ENCODE peak calls at places on chromosomes 2 and 18, in ten cellular contexts. F is effector memory CD4-positive, alpha-beta T cell; M is T follicular helper cell; W is cardiac fibroblast; X is neural crest cell; K is NCI-H82; Q is stimulated activated CD8-positive, alpha-beta memory T cell treated with anti-CD3 and anti-CD28 coated beads, Interleukin-4, amount 100 ng/mL, for 48 hours; U is B cell; Z is progenitor cell of endocrine pancreas; L is DMS153. P is an unnamed sample.

GRCh38 chr18:36309436-36310391 is 12.2 kb downstream of the FHOD3 start:
- DNase-seq in F (no peak), K (peak), M (no peak), U (no peak), Z (no peak), L (no peak), W (peak), Q (no peak), X (no peak), P (no peak)

GRCh38 chr2:10166489-10167295 is 44.2 kb downstream of the RRM2 start:
- DNase-seq in K (no peak), L (no peak), Z (no peak), F (no peak), X (no peak), U (no peak), W (no peak), M (no peak), Q (no peak), P (no peak)

GRCh38 chr2:131408778-131409177 is 44.8 kb upstream of the RAB6D start:
- DNase-seq in U (no peak), L (no peak), W (no peak), F (no peak), Z (no peak), X (no peak), Q (no peak), K (no peak), M (no peak), P (no peak)

GRCh38 chr2:54899576-54900200 is 150.6 kb downstream of the RTN4 start:
- DNase-seq in U (no peak), M (no peak), X (no peak), K (peak), Z (no peak), Q (no peak), W (peak), L (no peak), F (no peak), P (peak)

GRCh38 chr18:48032876-48033769 is 102.7 kb upstream of the SMAD2 start:
- DNase-seq in Z (no peak), X (no peak), U (no peak), F (no peak), W (peak), L (no peak), Q (no peak), M (no peak), K (no peak), P (no peak)

GRCh38 chr2:240296104-240296406 is 139.4 kb upstream of the GPC1 start:
- DNase-seq in Q (no peak), L (no peak), K (peak), U (no peak), F (no peak), Z (no peak), W (no peak), M (no peak), X (no peak), P (no peak)

GRCh38 chr2:23692263-23692662 is 234.7 kb downstream of the ATAD2B start:
- DNase-seq in Z (no peak), W (no peak), U (no peak), M (no peak), F (no peak), Q (no peak), K (no peak), X (no peak), L (no peak), P (no peak)

GRCh38 chr18:10291568-10291981 is 162.9 kb upstream of the APCDD1 start:
- DNase-seq in Z (no peak), F (no peak), L (no peak), U (no peak), X (no peak), K (no peak), W (no peak), M (no peak), Q (no peak), P (no peak)

GRCh38 chr2:71453404-71454220 is at the start of gene DYSF:
- DNase-seq in K (no peak), L (peak), F (no peak), X (no peak), M (no peak), Q (no peak), Z (no peak), W (peak), U (no peak), P (no peak)

GRCh38 chr18:32018331-32019250 is at the start of gene RNF125:
- DNase-seq in U (peak), Q (peak), Z (peak), L (peak), K (peak), F (peak), X (peak), W (peak), M (peak), P (peak)

GRCh38 chr2:12717191-12717987 is 653 bp downstream of the TRIB2 start:
- DNase-seq in M (peak), W (peak), X (peak), U (peak), Q (peak), L (no peak), K (peak), F (peak), Z (peak), P (peak)

GRCh38 chr2:233047667-233048066 is 12.5 kb upstream of the INPP5D start:
- DNase-seq in L (no peak), M (no peak), X (no peak), Z (no peak), K (no peak), Q (no peak), F (no peak), W (no peak), U (no peak), P (no peak)

GRCh38 chr2:46364797-46365457 is 67.7 kb downstream of the EPAS1 start:
- DNase-seq in F (no peak), M (no peak), Z (no peak), W (peak), Q (peak), U (peak), L (peak), X (peak), K (peak), P (no peak)

GRCh38 chr2:100936070-100936741 is 65.9 kb upstream of the RPL31 start:
- DNase-seq in Q (no peak), M (no peak), X (no peak), F (no peak), W (no peak), Z (no peak), L (no peak), U (no peak), K (no peak), P (no peak)

GRCh38 chr2:53787255-53787910 is 539 bp downstream of the ERLEC1 start:
- DNase-seq in U (no peak), M (no peak), L (no peak), X (no peak), F (no peak), Z (no peak), Q (no peak), W (peak), K (peak), P (no peak)

GRCh38 chr2:30847841-30848240 is 40.6 kb upstream of the CAPN13 start:
- DNase-seq in F (no peak), K (no peak), Z (no peak), W (no peak), Q (no peak), M (no peak), U (no peak), X (no peak), L (no peak), P (no peak)

GRCh38 chr2:136025057-136025973 is 39.9 kb upstream of the DARS1 start:
- DNase-seq in Z (peak), U (peak), L (peak), Q (peak), K (peak), F (no peak), W (peak), X (peak), M (no peak), P (no peak)

GRCh38 chr2:19262150-19262549 is 96.3 kb downstream of the OSR1 start:
- DNase-seq in X (no peak), M (no peak), F (no peak), K (no peak), Z (no peak), L (no peak), W (no peak), U (no peak), Q (no peak), P (no peak)

GRCh38 chr2:46315103-46315890 is 18.1 kb downstream of the EPAS1 start:
- DNase-seq in K (no peak), Z (no peak), W (peak), U (no peak), M (no peak), L (no peak), F (no peak), Q (no peak), X (no peak), P (no peak)

GRCh38 chr2:134268265-134268664 is 14.4 kb downstream of the MGAT5 start:
- DNase-seq in W (peak), F (no peak), L (no peak), U (no peak), M (no peak), Z (no peak), Q (no peak), K (no peak), X (no peak), P (no peak)

GRCh38 chr18:8721094-8721669 is 15.8 kb downstream of the MTCL1 start:
- DNase-seq in Z (no peak), K (no peak), M (no peak), U (no peak), W (no peak), Q (no peak), L (no peak), F (no peak), X (no peak), P (no peak)

GRCh38 chr2:98436734-98437133 is 7.9 kb upstream of the INPP4A start:
- DNase-seq in W (peak), U (no peak), Q (no peak), Z (no peak), M (no peak), L (no peak), X (no peak), K (no peak), F (no peak), P (no peak)

GRCh38 chr2:129654331-129654730 is 325.1 kb upstream of the RAB6C start:
- DNase-seq in U (no peak), Q (no peak), Z (no peak), L (no peak), K (no peak), F (no peak), X (no peak), W (no peak), M (no peak), P (no peak)

GRCh38 chr2:31012384-31012783 is 125.9 kb downstream of the GALNT14 start:
- DNase-seq in W (no peak), U (no peak), Z (no peak), X (no peak), M (no peak), L (no peak), K (no peak), F (no peak), Q (no peak), P (no peak)

GRCh38 chr2:32852821-32853220 is 93.9 kb upstream of the LTBP1 start:
- DNase-seq in Q (no peak), K (no peak), L (no peak), X (no peak), W (peak), M (no peak), Z (no peak), U (no peak), F (no peak), P (no peak)

GRCh38 chr2:207670887-207671286 is 40.6 kb upstream of the CCNYL1 start:
- DNase-seq in Q (no peak), X (no peak), L (no peak), K (peak), U (no peak), Z (no peak), M (no peak), W (no peak), F (no peak), P (no peak)

GRCh38 chr2:221572821-221573429 is 821 bp upstream of the EPHA4 start:
- DNase-seq in Q (peak), U (peak), L (no peak), Z (no peak), K (peak), M (no peak), W (peak), F (peak), X (peak), P (no peak)

GRCh38 chr18:46672062-46672970 is 15.3 kb upstream of the LOXHD1 start:
- DNase-seq in Z (no peak), M (no peak), L (no peak), W (no peak), U (no peak), K (no peak), X (no peak), F (no peak), Q (no peak), P (no peak)

GRCh38 chr2:229273384-229274338 is 2.6 kb upstream of the PID1 start:
- DNase-seq in M (no peak), W (peak), X (peak), U (no peak), L (peak), Q (no peak), Z (peak), K (peak), F (no peak), P (no peak)

GRCh38 chr18:39053569-39053968 is 1488.0 kb upstream of the CELF4 start:
- DNase-seq in M (no peak), Z (no peak), K (peak), W (no peak), Q (no peak), F (no peak), L (no peak), X (no peak), U (no peak), P (no peak)

P was measured in T-helper 1 cell.